ENCODE peak calls at places on chromosomes 4 and X, in five cellular contexts. L is tibial nerve, U is ovary, K is suprapubic skin, P is stomach. Y is an unnamed sample.

GRCh38 chrX:117973175-117974075 is 143.2 kb downstream of the KLHL13 start:
- DNase-seq in K (no peak), U (no peak), P (no peak), L (no peak), Y (no peak)

GRCh38 chrX:20026278-20026677 is 35.4 kb upstream of the BCLAF3 start:
- DNase-seq in U (no peak), K (no peak), P (no peak), L (no peak), Y (no peak)

GRCh38 chrX:150690126-150690525 is 3.1 kb upstream of the MTMR1 start:
- DNase-seq in L (no peak), U (no peak), P (no peak), K (no peak), Y (no peak)

GRCh38 chr4:128604840-128605239 is 204.7 kb upstream of the JADE1 start:
- DNase-seq in U (no peak), L (no peak), P (no peak), K (no peak), Y (no peak)

GRCh38 chrX:149950681-149951080 is 12.4 kb upstream of the EOLA2 start:
- DNase-seq in L (peak), K (no peak), U (no peak), P (no peak), Y (no peak)

GRCh38 chr4:98584265-98584664 is 74.1 kb downstream of the TSPAN5 start:
- DNase-seq in K (no peak), U (no peak), L (no peak), P (no peak), Y (no peak)

GRCh38 chr4:169312690-169313422 is 42.1 kb upstream of the SH3RF1 start:
- DNase-seq in P (no peak), L (no peak), U (no peak), K (no peak), Y (no peak)

GRCh38 chr4:74330295-74330750 is 22.1 kb downstream of the EPGN start:
- DNase-seq in L (no peak), U (no peak), P (no peak), K (no peak), Y (no peak)

GRCh38 chr4:142473218-142473959 is 372.7 kb downstream of the INPP4B start:
- DNase-seq in P (no peak), U (peak), L (no peak), K (peak), Y (peak)

GRCh38 chr4:31328921-31329320 is 608.8 kb downstream of the PCDH7 start:
- DNase-seq in U (no peak), L (no peak), P (no peak), K (no peak), Y (no peak)

GRCh38 chrX:41900321-41900720 is 23.0 kb downstream of the CASK start:
- DNase-seq in K (no peak), P (no peak), U (no peak), L (no peak), Y (no peak)

GRCh38 chr4:132396636-132397035 is 752.5 kb upstream of the PCDH10 start:
- DNase-seq in P (no peak), U (no peak), L (no peak), K (no peak), Y (no peak)

GRCh38 chr4:81605278-81605677 is 133.6 kb upstream of the RASGEF1B start:
- DNase-seq in L (no peak), U (no peak), K (no peak), P (no peak), Y (no peak)

GRCh38 chrX:18672008-18672407 is at the start of gene RS1:
- DNase-seq in K (no peak), P (no peak), L (no peak), U (no peak), Y (no peak)

GRCh38 chrX:118742176-118742575 is 14.8 kb downstream of the IL13RA1 start:
- DNase-seq in P (no peak), U (no peak), L (no peak), K (no peak), Y (no peak)

GRCh38 chrX:25003066-25003849 is 12.5 kb downstream of the ARX start:
- DNase-seq in U (peak), L (no peak), K (no peak), P (no peak), Y (no peak)

GRCh38 chr4:16573181-16573580 is 325.3 kb downstream of the LDB2 start:
- DNase-seq in L (peak), K (no peak), U (no peak), P (no peak), Y (no peak)

GRCh38 chr4:185142911-185143595 is at the start of gene SLC25A4:
- DNase-seq in K (peak), U (peak), P (peak), L (peak), Y (peak)

GRCh38 chrX:20265221-20265725 is 1.4 kb downstream of the RPS6KA3 start:
- DNase-seq in K (peak), P (peak), L (peak), U (peak), Y (peak)

GRCh38 chrX:115372026-115372610 is 82.6 kb downstream of the LUZP4 start:
- DNase-seq in P (no peak), K (no peak), U (no peak), L (no peak), Y (no peak)

GRCh38 chrX:134377537-134377936 is 82.4 kb upstream of the HPRT1 start:
- DNase-seq in P (no peak), L (no peak), U (no peak), K (no peak), Y (no peak)

GRCh38 chr4:70746179-70746839 is 24.5 kb downstream of the RUFY3 start:
- DNase-seq in P (no peak), K (no peak), L (no peak), U (no peak), Y (no peak)

GRCh38 chr4:72295966-72296557 is 264.3 kb downstream of the NPFFR2 start:
- DNase-seq in U (no peak), P (no peak), L (no peak), K (no peak), Y (no peak)

GRCh38 chrX:14014526-14014925 is 15.2 kb downstream of the GEMIN8 start:
- DNase-seq in U (no peak), P (no peak), K (no peak), L (no peak), Y (no peak)

GRCh38 chrX:56728752-56729151 is 291 bp upstream of the NBDY start:
- DNase-seq in P (no peak), L (peak), U (no peak), K (no peak), Y (no peak)

GRCh38 chr4:16865897-16866283 is 32.6 kb downstream of the LDB2 start:
- DNase-seq in U (no peak), L (no peak), K (no peak), P (no peak), Y (no peak)

GRCh38 chrX:24774650-24775049 is 80.9 kb downstream of the POLA1 start:
- DNase-seq in K (no peak), L (no peak), P (no peak), U (no peak), Y (no peak)

GRCh38 chrX:11269996-11270395 is 23.2 kb upstream of the AMELX start:
- DNase-seq in U (no peak), K (no peak), L (no peak), P (no peak), Y (no peak)

GRCh38 chr4:121741751-121742150 is 23.2 kb downstream of the SMIM43 start:
- DNase-seq in L (no peak), K (no peak), P (no peak), U (no peak), Y (no peak)

GRCh38 chr4:158778712-158779111 is 9.9 kb downstream of the FNIP2 start:
- DNase-seq in K (no peak), P (peak), U (no peak), L (no peak), Y (no peak)

GRCh38 chrX:153598541-153599191 is at the start of gene CCNQ:
- DNase-seq in P (peak), U (peak), K (no peak), L (no peak), Y (peak)

GRCh38 chr4:164924670-164925238 is 47.8 kb downstream of the APELA start:
- DNase-seq in U (no peak), P (no peak), K (no peak), L (no peak), Y (no peak)

GRCh38 chr4:122003335-122003734 is 51.5 kb upstream of the TRPC3 start:
- DNase-seq in U (no peak), P (no peak), L (peak), K (no peak), Y (no peak)

GRCh38 chr4:13059015-13059414 is 425.1 kb downstream of the RAB28 start:
- DNase-seq in U (no peak), P (no peak), L (no peak), K (no peak), Y (no peak)

GRCh38 chr4:1177274-1178141 is 5.1 kb upstream of the SPON2 start:
- DNase-seq in K (peak), L (no peak), P (peak), U (no peak), Y (peak)

GRCh38 chrX:39603291-39603690 is 494.5 kb downstream of the BCOR start:
- DNase-seq in U (no peak), L (no peak), P (no peak), K (no peak), Y (no peak)

GRCh38 chr4:169314906-169315305 is 44.1 kb upstream of the SH3RF1 start:
- DNase-seq in P (peak), L (peak), K (no peak), U (peak), Y (no peak)

GRCh38 chrX:54044877-54045328 is 630 bp upstream of the PHF8 start:
- DNase-seq in U (no peak), L (no peak), P (no peak), K (no peak), Y (no peak)
- TF ChIP-seq POLR2A in U (no peak), L (no peak), P (no peak), K (no peak), Y (no peak)

GRCh38 chrX:45421806-45422205 is 221.1 kb upstream of the DIPK2B start:
- DNase-seq in L (no peak), U (no peak), P (no peak), K (no peak), Y (no peak)

GRCh38 chrX:45424341-45424740 is 223.7 kb upstream of the DIPK2B start:
- DNase-seq in L (no peak), U (no peak), K (no peak), P (no peak), Y (no peak)

DNA sequence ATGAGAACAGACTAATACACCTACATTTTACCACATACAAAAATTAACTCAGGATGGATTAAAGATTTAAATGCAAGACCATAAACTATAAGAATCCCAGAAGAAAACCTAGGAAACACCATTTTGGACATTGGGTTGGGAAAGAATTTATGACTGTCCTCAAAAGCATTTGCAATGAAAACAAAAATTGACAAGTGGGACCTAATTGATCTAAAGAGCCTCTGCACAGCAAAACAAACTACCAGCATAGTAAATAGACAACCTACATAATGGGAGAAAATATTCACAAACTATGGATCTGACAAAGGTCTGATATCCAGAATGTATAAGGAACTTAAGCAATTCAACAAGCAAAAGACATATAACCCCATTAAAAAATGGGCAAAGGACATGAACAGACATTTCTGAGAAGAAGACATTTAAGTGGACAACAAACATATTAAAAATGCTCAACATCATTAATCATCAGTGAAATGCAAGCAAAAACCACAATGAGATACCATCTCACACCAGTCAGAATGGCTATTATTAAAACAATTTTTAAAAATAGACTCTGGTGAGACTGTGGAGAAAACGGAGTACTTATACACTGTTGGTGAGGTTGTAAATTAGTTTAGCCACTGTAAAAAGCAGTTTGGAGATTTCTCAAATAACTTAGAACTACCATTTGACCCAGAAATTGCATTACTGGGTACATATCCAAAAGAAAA is 221.7 kb upstream of the DIPK2B start:
- DNase-seq in K (no peak), U (no peak), P (no peak), L (no peak), Y (no peak)
- TF ChIP-seq CTCF in K (no peak), U (no peak), P (no peak), L (no peak), Y (no peak)

DNA sequence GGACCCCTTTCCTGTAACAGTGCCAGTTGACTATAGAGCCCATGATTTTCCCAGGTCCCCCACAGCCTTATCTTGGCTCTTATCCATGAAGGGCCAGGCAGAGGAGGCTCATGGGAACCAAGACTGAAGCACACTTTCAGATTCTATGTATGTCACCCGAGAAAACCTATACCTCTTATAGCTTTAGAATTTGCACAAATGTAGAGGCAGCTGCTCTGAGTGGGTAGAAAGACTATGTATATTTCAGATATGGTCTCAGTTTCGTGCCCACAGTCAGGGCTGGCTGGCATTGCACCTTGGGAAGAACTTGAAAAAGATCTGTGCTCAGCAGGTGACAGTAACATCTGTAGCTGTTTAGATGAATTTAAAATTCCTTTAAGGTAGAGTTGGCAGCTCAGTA is 8.3 kb upstream of the LNX1 start:
- DNase-seq in U (no peak), L (no peak), P (no peak), K (no peak), Y (no peak)
- TF ChIP-seq POLR2A in U (no peak), L (no peak), P (no peak), K (no peak), Y (no peak)

DNA sequence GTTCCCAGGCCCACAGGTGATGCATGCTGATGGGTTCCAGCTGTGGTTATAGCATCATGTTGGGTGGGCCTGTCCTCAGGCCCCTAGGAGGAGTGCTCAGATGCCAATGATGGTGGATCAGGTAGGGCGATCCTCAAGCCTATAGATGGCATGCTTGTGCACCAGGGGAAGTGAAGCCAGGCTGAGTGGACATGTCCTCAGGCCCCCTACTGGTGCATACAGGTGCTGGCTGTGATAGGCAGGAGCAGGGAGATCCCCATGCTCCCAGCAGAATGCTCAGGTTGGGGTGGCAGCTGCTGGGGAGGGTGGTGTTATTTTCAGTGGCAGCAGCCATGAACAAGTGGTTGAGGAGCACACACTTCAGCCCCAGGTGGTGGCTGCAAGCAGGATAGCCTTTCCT is 96.0 kb downstream of the SMARCA1 start:
- DNase-seq in P (no peak), U (no peak), L (no peak), K (no peak), Y (no peak)
- TF ChIP-seq CTCF in P (no peak), U (no peak), L (no peak), K (no peak), Y (no peak)

DNA sequence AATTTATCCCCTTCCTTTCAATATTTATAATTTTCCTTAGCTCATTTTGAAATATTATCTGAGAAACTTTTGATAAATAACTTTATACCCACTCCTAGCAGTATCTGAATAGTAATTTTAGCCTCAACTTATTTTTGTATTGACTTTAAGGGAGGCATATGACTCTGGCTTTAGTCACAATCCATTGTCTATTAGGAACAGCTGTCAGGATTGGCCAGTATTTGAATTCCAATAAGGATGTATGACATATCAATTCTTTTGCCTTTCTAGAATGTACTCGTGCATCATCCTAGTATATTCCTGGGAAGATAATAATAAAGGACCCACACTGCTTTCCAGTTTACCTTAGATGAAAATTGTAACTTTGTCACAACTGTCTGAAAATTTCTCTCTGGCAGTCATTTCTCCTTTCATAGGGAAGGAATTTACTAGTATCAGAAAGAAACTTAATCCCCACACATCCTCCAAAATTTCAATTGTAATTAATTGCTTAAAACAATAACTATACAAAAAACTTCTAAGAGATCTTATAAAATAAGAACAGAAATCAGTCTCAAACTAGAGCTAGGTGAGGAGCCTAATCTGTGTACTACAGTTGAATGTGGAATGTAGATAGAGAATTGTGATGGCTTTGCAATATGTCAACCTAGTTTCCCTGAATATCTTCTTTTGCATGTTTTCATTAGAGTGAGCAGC is 121.0 kb upstream of the EPHA5 start:
- DNase-seq in L (no peak), U (no peak), P (no peak), K (no peak), Y (no peak)
- TF ChIP-seq POLR2A in L (no peak), U (no peak), P (no peak), K (no peak), Y (no peak)

GRCh38 chr4:160809576-160809975 is 1354.2 kb downstream of the FSTL5 start:
- DNase-seq in P (no peak), K (no peak), U (no peak), L (no peak), Y (no peak)

GRCh38 chr4:160808174-160808573 is 1355.6 kb downstream of the FSTL5 start:
- DNase-seq in P (no peak), K (no peak), L (no peak), U (no peak), Y (no peak)

GRCh38 chr4:160810415-160810814 is 1353.4 kb downstream of the FSTL5 start:
- DNase-seq in K (no peak), L (no peak), U (no peak), P (no peak), Y (no peak)

DNA sequence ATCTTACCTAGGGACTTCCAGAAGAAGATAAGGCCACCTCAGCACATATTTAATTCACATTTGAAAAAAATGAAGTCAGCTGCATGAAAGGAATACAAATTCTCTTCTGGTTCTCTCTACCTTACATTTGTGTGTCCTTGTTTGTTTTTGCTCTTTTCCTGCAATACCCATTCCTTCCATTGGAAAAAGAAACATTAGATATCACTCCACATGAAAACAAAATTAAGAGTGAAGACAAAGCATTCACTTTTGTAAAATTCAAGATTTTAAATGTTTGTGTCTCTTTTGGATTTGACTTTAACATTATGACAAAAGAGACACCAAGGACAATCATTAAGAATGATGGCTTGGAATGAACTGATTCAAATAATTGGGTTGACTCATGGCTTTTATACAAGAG is 1351.8 kb downstream of the FSTL5 start:
- DNase-seq in K (no peak), L (no peak), U (no peak), P (no peak), Y (no peak)
- TF ChIP-seq CTCF in K (no peak), L (no peak), U (no peak), P (no peak), Y (no peak)

DNA sequence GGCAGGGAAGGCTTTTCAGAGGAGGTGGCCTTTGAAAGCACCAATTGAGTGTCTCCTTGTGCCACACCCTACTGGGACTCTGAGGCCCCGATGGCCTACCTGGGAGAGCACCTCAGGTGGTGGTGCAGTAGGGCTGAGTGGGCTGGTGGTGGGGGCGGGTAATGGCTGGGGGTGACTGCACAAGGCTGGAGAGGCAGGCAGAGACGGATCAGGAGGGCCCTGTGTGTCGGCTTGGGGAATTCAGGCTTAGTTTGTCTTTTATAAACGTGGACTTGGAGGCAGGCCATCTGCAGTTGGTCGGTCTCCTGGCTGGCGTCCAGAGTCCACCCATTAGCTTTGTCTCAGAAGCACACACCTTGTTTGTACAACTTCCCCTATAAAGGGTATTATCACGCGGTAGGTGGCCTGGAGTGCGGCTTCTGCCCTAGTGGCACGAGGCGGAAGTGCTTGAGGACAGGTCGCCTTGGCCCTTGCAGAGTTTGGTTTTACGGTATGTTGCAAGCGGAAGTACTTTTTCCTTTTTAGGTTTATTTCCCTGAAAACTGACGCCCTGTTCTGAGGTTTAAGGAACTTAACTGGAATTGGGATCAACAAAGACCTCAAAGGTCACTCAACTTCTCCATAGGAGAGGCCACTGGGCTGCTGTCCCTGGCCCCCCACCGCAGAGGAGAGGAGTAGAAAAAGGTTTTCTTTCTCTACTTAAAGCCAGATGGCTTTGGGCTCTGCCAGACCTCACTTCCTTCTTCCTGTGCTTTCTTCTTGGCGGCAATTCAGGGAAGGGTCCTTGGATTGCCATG is 8.0 kb downstream of the TBC1D14 start:
- DNase-seq in P (peak), K (no peak), L (peak), U (peak), Y (peak)
- TF ChIP-seq POLR2A in P (no peak), K (no peak), L (no peak), U (no peak), Y (no peak)